ENCODE peak calls at places on chromosomes 11 and 22, in five cellular contexts. P is AG04450; R is CD4-positive, alpha-beta T cell; M is hepatocyte; Y is breast epithelium. O is an unnamed sample.

GRCh38 chr22:38755155-38755910 is 465 bp downstream of the SUN2 start:
- DNase-seq in Y (peak), M (peak), R (no peak), P (no peak), O (peak)

GRCh38 chr11:109423114-109423859 is 1.3 kb downstream of the C11orf87 start:
- DNase-seq in R (no peak), P (no peak), Y (no peak), M (peak), O (no peak)

GRCh38 chr11:9002920-9003572 is 755 bp downstream of the NRIP3 start:
- DNase-seq in P (no peak), R (no peak), Y (no peak), M (no peak), O (no peak)

GRCh38 chr22:46085831-46086576 is 64.3 kb upstream of the PPARA start:
- DNase-seq in P (no peak), R (no peak), M (no peak), Y (peak), O (peak)

GRCh38 chr11:92455221-92455790 is 230.7 kb downstream of the FAT3 start:
- DNase-seq in Y (no peak), M (no peak), P (no peak), R (no peak), O (no peak)

GRCh38 chr11:28460348-28460747 is 352.2 kb downstream of the METTL15 start:
- DNase-seq in Y (no peak), M (no peak), P (no peak), R (no peak), O (no peak)

GRCh38 chr11:120061761-120062560 is 76.0 kb downstream of the TRIM29 start:
- DNase-seq in P (no peak), M (peak), Y (no peak), R (no peak), O (no peak)

GRCh38 chr11:12983331-12983730 is 25.8 kb upstream of the RASSF10 start:
- DNase-seq in Y (no peak), R (no peak), P (no peak), M (no peak), O (no peak)

GRCh38 chr11:124627546-124627945 is 4.9 kb downstream of the TBRG1 start:
- DNase-seq in P (no peak), M (no peak), Y (no peak), R (no peak), O (no peak)

GRCh38 chr11:111331711-111332479 is 33.5 kb downstream of the POU2AF3 start:
- DNase-seq in Y (no peak), R (no peak), M (no peak), P (no peak), O (no peak)

GRCh38 chr11:35083181-35084061 is 55.5 kb upstream of the CD44 start:
- DNase-seq in M (peak), Y (no peak), R (peak), P (peak), O (no peak)

GRCh38 chr11:68749061-68749491 is 2.2 kb downstream of the TESMIN start:
- DNase-seq in Y (no peak), P (no peak), R (no peak), M (no peak), O (no peak)

GRCh38 chr11:103842191-103842590 is 194.2 kb upstream of the DDI1 start:
- DNase-seq in M (no peak), Y (no peak), P (no peak), R (no peak), O (no peak)

GRCh38 chr22:22616636-22617035 is 27.8 kb upstream of the GGTLC2 start:
- DNase-seq in R (no peak), Y (no peak), P (no peak), M (peak), O (peak)

GRCh38 chr11:27183672-27184457 is 143.2 kb downstream of the BBOX1 start:
- DNase-seq in Y (no peak), M (peak), P (peak), R (peak), O (peak)

GRCh38 chr11:776459-777287 is 614 bp downstream of the GATD1 start:
- DNase-seq in M (peak), Y (no peak), R (no peak), P (no peak), O (peak)

GRCh38 chr11:104041792-104042191 is 5.4 kb downstream of the DDI1 start:
- DNase-seq in P (no peak), R (no peak), M (no peak), Y (no peak), O (no peak)

GRCh38 chr11:11309906-11310305 is 43.1 kb downstream of the CSNK2A3 start:
- DNase-seq in Y (no peak), R (no peak), P (no peak), M (no peak), O (no peak)

GRCh38 chr22:49350441-49351121 is 477.1 kb downstream of the BRD1 start:
- DNase-seq in R (no peak), M (no peak), Y (peak), P (no peak), O (no peak)

GRCh38 chr11:1150769-1151365 is 6.9 kb upstream of the MUC5AC start:
- DNase-seq in Y (peak), M (peak), R (no peak), P (no peak), O (peak)

GRCh38 chr22:47604563-47604962 is 842.1 kb downstream of the TBC1D22A start:
- DNase-seq in Y (no peak), P (no peak), R (no peak), M (no peak), O (no peak)

GRCh38 chr11:22666320-22666699 is at the start of gene GAS2:
- DNase-seq in R (no peak), M (no peak), P (no peak), Y (no peak), O (no peak)

GRCh38 chr11:1815311-1815710 is 19.5 kb upstream of the SYT8 start:
- DNase-seq in P (no peak), R (no peak), Y (no peak), M (no peak), O (no peak)

GRCh38 chr11:26827567-26828037 is 105.7 kb upstream of the SLC5A12 start:
- DNase-seq in P (no peak), Y (no peak), R (no peak), M (no peak), O (no peak)

GRCh38 chr22:36918730-36919129 is 5.3 kb downstream of the CSF2RB start:
- DNase-seq in Y (no peak), R (no peak), P (no peak), M (no peak), O (no peak)

GRCh38 chr11:62393735-62394134 is 25.1 kb upstream of the SCGB1A1 start:
- DNase-seq in P (no peak), M (no peak), R (no peak), Y (peak), O (no peak)

GRCh38 chr11:62392506-62392905 is 26.3 kb upstream of the SCGB1A1 start:
- DNase-seq in M (no peak), Y (peak), P (no peak), R (no peak), O (no peak)

GRCh38 chr11:62391642-62392425 is 27.0 kb upstream of the SCGB1A1 start:
- DNase-seq in P (no peak), Y (no peak), M (no peak), R (no peak), O (no peak)

GRCh38 chr11:62394825-62395538 is 23.9 kb upstream of the SCGB1A1 start:
- DNase-seq in M (peak), Y (peak), R (no peak), P (peak), O (peak)

DNA sequence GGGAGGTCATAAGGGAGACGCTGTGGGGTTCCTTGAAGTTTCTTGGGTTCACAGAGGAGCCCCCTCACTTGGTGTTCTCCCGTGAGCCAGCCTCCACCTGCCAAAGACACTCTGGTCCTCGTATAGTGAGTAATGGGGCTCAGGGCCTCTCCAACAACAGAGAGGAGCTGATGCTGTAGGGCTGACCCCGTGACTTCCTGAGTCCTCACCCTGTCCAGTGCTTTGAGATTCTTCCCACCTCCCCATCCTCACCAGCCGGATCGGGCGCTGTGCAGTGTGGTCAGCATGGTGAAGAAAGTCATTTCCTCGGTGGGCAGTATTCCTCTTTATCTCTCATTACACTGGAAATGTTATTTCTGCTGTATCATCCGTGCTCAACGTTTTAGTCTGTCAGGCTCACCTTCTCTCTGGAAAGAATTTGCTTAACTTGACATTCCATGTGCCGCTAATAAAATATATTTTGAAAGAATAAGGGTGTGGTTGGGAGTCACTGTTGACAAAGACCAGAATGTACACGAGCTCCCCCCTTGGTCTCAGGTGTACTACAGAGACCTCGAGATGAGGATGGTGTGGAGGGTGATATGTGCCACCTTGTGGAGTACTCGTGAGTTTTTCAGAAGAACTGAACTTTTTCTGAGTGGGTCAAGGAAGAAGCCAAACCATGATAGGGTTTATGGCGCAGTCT is 25.7 kb upstream of the SCGB1A1 start:
- DNase-seq in Y (peak), M (peak), P (no peak), R (no peak), O (peak)
- TF ChIP-seq CTCF in Y (no peak), M (peak), P (peak), R (peak), O (no peak)

DNA sequence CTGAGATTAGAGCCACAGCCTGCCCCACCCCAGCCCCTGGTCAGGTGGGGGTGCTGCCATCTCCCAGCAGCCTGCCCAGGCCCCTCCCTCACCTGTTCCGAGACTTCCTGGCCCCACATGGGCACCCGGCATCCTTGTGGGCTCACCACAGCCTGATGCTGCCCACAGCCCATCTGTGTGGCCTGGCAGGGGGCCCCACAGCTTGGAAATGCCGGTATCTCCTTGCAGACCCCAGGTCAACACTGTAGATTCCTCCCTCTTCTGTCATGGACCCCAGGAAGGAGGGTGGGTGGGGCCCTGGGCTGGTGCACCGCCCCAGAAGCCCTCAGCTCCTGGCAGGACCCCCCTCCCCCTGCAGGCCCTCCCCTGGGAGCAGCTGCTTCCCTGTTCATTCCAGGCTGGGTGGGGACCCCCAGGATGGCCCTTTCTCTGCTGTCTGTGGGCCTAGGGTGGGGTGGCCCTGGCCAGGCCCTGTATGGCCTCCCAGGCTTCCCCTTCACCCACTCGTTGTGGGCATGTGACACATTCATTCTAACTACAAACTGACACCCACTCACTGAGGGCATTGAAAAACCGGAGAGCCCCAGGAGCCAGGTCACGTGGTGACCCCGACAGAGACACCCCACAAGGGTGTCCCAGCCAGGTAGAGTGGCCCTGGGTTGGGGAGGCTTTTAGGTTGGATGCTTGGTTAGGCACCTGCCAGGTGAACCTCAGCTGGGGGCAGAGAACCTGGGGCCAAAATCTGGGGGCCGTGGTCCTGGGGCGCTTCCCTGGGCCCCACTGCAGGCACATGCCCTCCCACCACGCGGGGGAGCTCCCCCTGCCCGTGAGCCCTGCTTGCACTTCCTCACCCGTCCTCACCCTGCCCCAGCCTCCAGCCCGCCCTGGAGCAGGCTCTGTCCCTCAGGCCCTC is 44.1 kb upstream of the CCDC188 start:
- DNase-seq in Y (no peak), M (no peak), P (no peak), R (no peak), O (no peak)
- TF ChIP-seq CTCF in Y (no peak), M (no peak), P (no peak), R (no peak), O (no peak)

GRCh38 chr22:19943665-19944026 is 2.0 kb upstream of the TXNRD2 start:
- DNase-seq in Y (no peak), P (no peak), R (no peak), M (no peak), O (no peak)
- TF ChIP-seq CTCF in Y (no peak), P (peak), R (no peak), M (no peak), O (no peak)

GRCh38 chr22:17580461-17581031 is 17.2 kb downstream of the SLC25A18 start:
- DNase-seq in P (no peak), M (no peak), Y (no peak), R (no peak), O (no peak)
- TF ChIP-seq CTCF in P (no peak), M (no peak), Y (no peak), R (no peak), O (no peak)

GRCh38 chr11:47179655-47179991 is 2.9 kb upstream of the ARFGAP2 start:
- DNase-seq in P (no peak), M (peak), Y (no peak), R (no peak), O (peak)
- TF ChIP-seq CTCF in P (peak), M (peak), Y (peak), R (peak), O (peak)

GRCh38 chr11:72223615-72224586 is 666 bp upstream of the INPPL1 start:
- DNase-seq in P (no peak), R (peak), Y (no peak), M (peak), O (peak)

GRCh38 chr11:72221386-72221785 is 3.2 kb upstream of the INPPL1 start:
- DNase-seq in M (no peak), Y (no peak), R (no peak), P (no peak), O (no peak)

GRCh38 chr11:72224587-72225410 is at the start of gene INPPL1:
- DNase-seq in R (peak), P (no peak), Y (no peak), M (peak), O (peak)

GRCh38 chr11:72222106-72222891 is 2.3 kb upstream of the INPPL1 start:
- DNase-seq in P (no peak), Y (no peak), M (no peak), R (no peak), O (no peak)

DNA sequence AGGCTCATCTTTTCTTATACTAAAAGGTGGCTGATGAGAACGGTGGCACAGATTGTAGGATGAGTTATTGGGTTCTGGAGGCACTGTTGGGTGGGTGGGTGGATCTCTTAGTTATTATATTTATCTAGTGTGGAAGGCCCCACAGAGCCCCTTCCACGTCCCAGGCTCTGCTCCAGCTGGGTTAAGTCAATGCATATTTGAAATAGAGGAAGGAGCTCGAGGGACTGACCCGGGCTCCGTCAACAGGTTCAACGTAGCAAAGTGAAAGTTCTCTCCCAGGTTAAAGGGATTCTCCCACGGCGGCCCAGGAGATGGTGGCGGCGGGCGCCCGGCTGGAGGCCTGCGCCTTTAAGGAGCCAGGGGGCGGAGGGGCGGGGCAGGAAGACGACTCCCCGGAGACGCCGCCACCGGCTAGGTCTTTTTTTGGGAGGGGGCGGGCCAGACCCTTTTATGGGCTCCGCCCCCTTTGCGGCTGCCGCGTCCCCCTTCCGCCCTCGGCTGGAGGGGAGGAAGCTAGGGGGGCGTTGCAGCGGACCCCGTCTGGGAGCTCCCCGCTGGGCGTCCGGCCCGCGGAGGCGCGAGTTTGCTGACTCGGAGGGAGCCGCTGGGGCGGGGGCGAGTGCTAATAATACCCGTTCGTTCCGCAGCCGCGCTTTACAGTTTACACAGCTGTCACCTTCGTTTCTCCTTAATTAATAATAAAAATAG is 1.5 kb upstream of the INPPL1 start:
- DNase-seq in Y (peak), R (peak), M (peak), P (peak), O (peak)
- TF ChIP-seq CTCF in Y (peak), R (peak), M (no peak), P (peak), O (peak)

GRCh38 chr11:25349537-25349936 is 852.7 kb downstream of the LUZP2 start:
- DNase-seq in R (no peak), P (no peak), M (no peak), Y (no peak), O (no peak)
- TF ChIP-seq CTCF in R (no peak), P (no peak), M (no peak), Y (no peak), O (no peak)